ENCODE peak calls at places on chromosomes 5 and 9, in six cellular contexts. C, I, R, Y, N and Q are unnamed samples.

GRCh38 chr5:179588166-179588565 is 35.3 kb downstream of the HNRNPH1 start:
- DNase-seq in C (no peak), I (no peak), Y (no peak), R (no peak), N (no peak), Q (no peak)

GRCh38 chr9:87812375-87813118 is 70.1 kb upstream of the SPATA31E1 start:
- DNase-seq in C (no peak), R (peak), Y (peak), N (peak), I (peak), Q (no peak)

GRCh38 chr5:65247594-65247993 is 234.1 kb downstream of the ADAMTS6 start:
- DNase-seq in R (no peak), N (no peak), C (no peak), I (no peak), Y (peak), Q (peak)

GRCh38 chr9:90909747-90910283 is 108.2 kb downstream of the SYK start:
- DNase-seq in N (no peak), C (no peak), I (no peak), Y (no peak), R (no peak), Q (no peak)

GRCh38 chr9:127258884-127259471 is 5.6 kb upstream of the GARNL3 start:
- DNase-seq in C (no peak), Y (no peak), I (no peak), N (no peak), R (peak), Q (no peak)

GRCh38 chr5:105392122-105392709 is 1829.6 kb upstream of the NUDT12 start:
- DNase-seq in I (no peak), R (no peak), Y (no peak), N (no peak), C (no peak), Q (no peak)

GRCh38 chr5:124697912-124698690 is 48.3 kb downstream of the ZNF608 start:
- DNase-seq in N (no peak), Y (no peak), C (no peak), I (no peak), R (peak), Q (no peak)

GRCh38 chr9:122370869-122371467 is at the start of gene PTGS1:
- DNase-seq in R (peak), Y (peak), I (no peak), N (peak), C (no peak), Q (peak)

GRCh38 chr9:135575995-135576631 is 14.6 kb downstream of the PAEP start:
- DNase-seq in Y (no peak), I (no peak), R (no peak), N (no peak), C (no peak), Q (no peak)

GRCh38 chr9:98057095-98057799 is 715 bp downstream of the NANS start:
- DNase-seq in Y (peak), R (peak), I (no peak), C (peak), N (peak), Q (no peak)

GRCh38 chr9:75933982-75934381 is 43.5 kb downstream of the PCSK5 start:
- DNase-seq in C (no peak), R (no peak), I (no peak), N (no peak), Y (no peak), Q (no peak)

GRCh38 chr5:136020383-136021015 is 8.3 kb upstream of the TGFBI start:
- DNase-seq in N (peak), Y (peak), I (peak), R (peak), C (no peak), Q (no peak)

GRCh38 chr9:98391884-98392283 is 136.4 kb upstream of the TBC1D2 start:
- DNase-seq in Y (peak), R (no peak), I (peak), N (no peak), C (peak), Q (no peak)

GRCh38 chr5:174612686-174613085 is 111.7 kb upstream of the MSX2 start:
- DNase-seq in Y (peak), R (no peak), C (no peak), N (peak), I (no peak), Q (peak)

GRCh38 chr9:122216798-122217418 is 11.8 kb downstream of the LHX6 start:
- DNase-seq in C (no peak), N (no peak), Y (no peak), R (no peak), I (no peak), Q (peak)

GRCh38 chr9:38694676-38695075 is 25.3 kb downstream of the FAM240B start:
- DNase-seq in C (no peak), R (no peak), Y (no peak), I (no peak), N (no peak), Q (no peak)

GRCh38 chr5:16741007-16741406 is 124.2 kb upstream of the RETREG1 start:
- DNase-seq in Y (no peak), I (no peak), N (no peak), R (peak), C (no peak), Q (no peak)

GRCh38 chr5:3349704-3350565 is 245.7 kb upstream of the IRX1 start:
- DNase-seq in Y (no peak), R (no peak), I (no peak), N (no peak), C (no peak), Q (no peak)

GRCh38 chr9:89786650-89787049 is 181.8 kb downstream of the GADD45G start:
- DNase-seq in R (peak), C (no peak), Y (no peak), N (no peak), I (no peak), Q (no peak)

GRCh38 chr5:32790411-32790951 is 79.4 kb downstream of the NPR3 start:
- DNase-seq in I (no peak), C (no peak), Y (peak), N (no peak), R (no peak), Q (no peak)

GRCh38 chr9:79757906-79758669 is 186.3 kb downstream of the TLE4 start:
- DNase-seq in I (no peak), Y (no peak), N (no peak), C (no peak), R (peak), Q (peak)

GRCh38 chr5:176693477-176693851 is 46.2 kb downstream of the TSPAN17 start:
- DNase-seq in I (no peak), R (peak), Y (no peak), C (no peak), N (no peak), Q (no peak)

GRCh38 chr5:127741412-127741811 is 38.2 kb downstream of the CCDC192 start:
- DNase-seq in C (no peak), Y (no peak), I (no peak), N (no peak), R (no peak), Q (no peak)

GRCh38 chr9:137095664-137096517 is 9.1 kb downstream of the MAN1B1 start:
- DNase-seq in Y (no peak), I (no peak), R (no peak), N (no peak), C (peak), Q (no peak)

GRCh38 chr9:137786511-137786920 is 91.1 kb upstream of the CACNA1B start:
- DNase-seq in C (no peak), Y (no peak), R (peak), N (no peak), I (no peak), Q (no peak)

GRCh38 chr9:27188426-27188825 is 79.4 kb downstream of the TEK start:
- DNase-seq in I (no peak), R (no peak), N (no peak), Y (no peak), C (no peak), Q (no peak)

GRCh38 chr9:115004535-115004934 is 74.1 kb upstream of the TNFSF8 start:
- DNase-seq in Y (peak), N (no peak), R (no peak), I (no peak), C (no peak), Q (no peak)

GRCh38 chr9:316382-316965 is 101.8 kb downstream of the DOCK8 start:
- DNase-seq in R (peak), I (no peak), Y (peak), N (no peak), C (no peak), Q (no peak)

GRCh38 chr9:105151686-105151995 is 92.8 kb upstream of the SLC44A1 start:
- DNase-seq in C (no peak), N (no peak), I (no peak), Y (no peak), R (no peak), Q (no peak)

GRCh38 chr5:35009657-35010056 is 38.1 kb downstream of the AGXT2 start:
- DNase-seq in I (no peak), Y (no peak), R (peak), C (no peak), N (no peak), Q (no peak)

GRCh38 chr5:72543365-72543764 is 36.2 kb upstream of the ZNF366 start:
- DNase-seq in C (no peak), Y (peak), I (no peak), N (no peak), R (peak), Q (no peak)

GRCh38 chr9:38119570-38119969 is 50.5 kb upstream of the SHB start:
- DNase-seq in I (no peak), N (no peak), R (no peak), C (no peak), Y (no peak), Q (no peak)

GRCh38 chr5:57407391-57407790 is 75.2 kb downstream of the ACTBL2 start:
- DNase-seq in I (no peak), R (no peak), N (no peak), Y (no peak), C (no peak), Q (no peak)

GRCh38 chr5:127925916-127926315 is 157.7 kb upstream of the SLC12A2 start:
- DNase-seq in I (peak), Y (peak), N (peak), C (no peak), R (no peak), Q (no peak)

GRCh38 chr5:143738415-143739401 is 73.3 kb upstream of the HMHB1 start:
- DNase-seq in R (no peak), C (no peak), I (no peak), Y (peak), N (no peak), Q (no peak)

GRCh38 chr5:78235289-78235688 is 59.2 kb downstream of the AP3B1 start:
- DNase-seq in R (no peak), C (no peak), I (no peak), Y (no peak), N (no peak), Q (no peak)

GRCh38 chr5:6788439-6788838 is 75.2 kb downstream of the TENT4A start:
- DNase-seq in N (no peak), C (no peak), Y (no peak), R (no peak), I (no peak), Q (peak)

GRCh38 chr5:115545065-115545882 is 699 bp upstream of the FEM1C start:
- DNase-seq in R (no peak), Y (no peak), N (no peak), C (no peak), I (no peak), Q (no peak)

GRCh38 chr9:15642369-15642962 is 89.6 kb downstream of the CCDC171 start:
- DNase-seq in I (peak), C (no peak), Y (peak), N (peak), R (peak), Q (peak)